ENCODE peak calls at places on chromosomes 4 and X, in four cellular contexts. One of them, this sample, is unnamed. For H3K79me2, the result is how much of the 10 kb centered on the place peaks cover.

GRCh38 chr4:159069922-159070321 is 33.0 kb upstream of the RAPGEF2 start:
- DNase-seq in H1: no peak
- DNase-seq in HepG2: no peak
- DNase-seq in GM12878: no peak
- DNase-seq in this sample: no peak

GRCh38 chr4:145387079-145387478 is 94.6 kb upstream of the SMAD1 start:
- DNase-seq in H1: no peak
- DNase-seq in HepG2: no peak
- DNase-seq in GM12878: no peak
- DNase-seq in this sample: no peak

GRCh38 chr4:175731506-175731905 is 80.6 kb downstream of the GPM6A start:
- DNase-seq in H1: no peak
- DNase-seq in HepG2: no peak
- DNase-seq in GM12878: no peak
- DNase-seq in this sample: no peak

GRCh38 chrX:97700547-97700946 is 816.8 kb downstream of the RPA4 start:
- DNase-seq in H1: no peak
- DNase-seq in HepG2: no peak
- DNase-seq in GM12878: no peak
- DNase-seq in this sample: no peak

GRCh38 chrX:138748480-138748879 is 37.0 kb upstream of the FGF13 start:
- DNase-seq in H1: no peak
- DNase-seq in HepG2: no peak
- DNase-seq in GM12878: no peak
- DNase-seq in this sample: no peak

GRCh38 chrX:139932077-139932900 is 564 bp downstream of the ATP11C start:
- DNase-seq in H1: no peak
- DNase-seq in HepG2: no peak
- DNase-seq in GM12878: no peak
- DNase-seq in this sample: no peak

GRCh38 chrX:87664381-87664780 is 146.8 kb downstream of the KLHL4 start:
- DNase-seq in H1: no peak
- DNase-seq in HepG2: no peak
- DNase-seq in GM12878: no peak
- DNase-seq in this sample: no peak

GRCh38 chr4:80189956-80190671 is 7.2 kb upstream of the PRDM8 start:
- DNase-seq in H1: no peak
- DNase-seq in HepG2: no peak
- DNase-seq in GM12878: no peak
- DNase-seq in this sample: no peak

GRCh38 chrX:130916636-130917422 is 13.8 kb upstream of the ENOX2 start:
- DNase-seq in H1: no peak
- DNase-seq in HepG2: peak
- DNase-seq in GM12878: no peak
- DNase-seq in this sample: peak

GRCh38 chrX:74492720-74493201 is 71.5 kb downstream of the SLC16A2 start:
- DNase-seq in H1: no peak
- DNase-seq in HepG2: no peak
- DNase-seq in GM12878: no peak
- DNase-seq in this sample: no peak

GRCh38 chr4:145719752-145720624 is 40.0 kb downstream of the C4orf51 start:
- DNase-seq in H1: no peak
- DNase-seq in HepG2: no peak
- DNase-seq in GM12878: peak
- DNase-seq in this sample: no peak

GRCh38 chrX:34875204-34875603 is 67.4 kb upstream of the FAM47B start:
- DNase-seq in H1: no peak
- DNase-seq in HepG2: no peak
- DNase-seq in GM12878: no peak
- DNase-seq in this sample: no peak

GRCh38 chr4:8547912-8548730 is 32.1 kb upstream of the GPR78 start:
- DNase-seq in H1: no peak
- DNase-seq in HepG2: no peak
- DNase-seq in GM12878: no peak
- DNase-seq in this sample: no peak

GRCh38 chr4:107035711-107036601 is at the start of gene DKK2:
- DNase-seq in H1: no peak
- DNase-seq in HepG2: no peak
- DNase-seq in GM12878: no peak
- DNase-seq in this sample: no peak

GRCh38 chr4:159376289-159376688 is 273.4 kb downstream of the RAPGEF2 start:
- DNase-seq in H1: no peak
- DNase-seq in HepG2: no peak
- DNase-seq in GM12878: no peak
- DNase-seq in this sample: no peak

GRCh38 chrX:17372052-17372451 is 2.9 kb upstream of the NHS start:
- DNase-seq in H1: no peak
- DNase-seq in HepG2: no peak
- DNase-seq in GM12878: no peak
- DNase-seq in this sample: no peak

GRCh38 chr4:10173754-10174749 is 57.5 kb upstream of the WDR1 start:
- DNase-seq in H1: no peak
- DNase-seq in HepG2: no peak
- DNase-seq in GM12878: no peak
- DNase-seq in this sample: no peak

GRCh38 chr4:150950657-150951056 is 64.4 kb downstream of the LRBA start:
- DNase-seq in H1: no peak
- DNase-seq in HepG2: peak
- DNase-seq in GM12878: no peak
- DNase-seq in this sample: no peak

GRCh38 chr4:1939664-1940509 is 68.7 kb downstream of the NSD2 start:
- DNase-seq in H1: no peak
- DNase-seq in HepG2: peak
- DNase-seq in GM12878: no peak
- DNase-seq in this sample: peak

GRCh38 chrX:43813898-43814297 is 68.4 kb downstream of the MAOB start:
- DNase-seq in H1: no peak
- DNase-seq in HepG2: no peak
- DNase-seq in GM12878: no peak
- DNase-seq in this sample: peak

GRCh38 chr4:138869631-138870030 is 145.9 kb upstream of the NOCT start:
- DNase-seq in H1: no peak
- DNase-seq in HepG2: no peak
- DNase-seq in GM12878: no peak
- DNase-seq in this sample: no peak

GRCh38 chrX:129718701-129719100 is 20.1 kb upstream of the XPNPEP2 start:
- DNase-seq in H1: no peak
- DNase-seq in HepG2: no peak
- DNase-seq in GM12878: no peak
- DNase-seq in this sample: no peak

GRCh38 chr4:3810796-3811485 is 44.8 kb downstream of the ADRA2C start:
- DNase-seq in H1: no peak
- DNase-seq in HepG2: no peak
- DNase-seq in GM12878: no peak
- DNase-seq in this sample: no peak

GRCh38 chrX:2629316-2630168 is 61.6 kb upstream of the CD99 start:
- DNase-seq in H1: no peak
- DNase-seq in HepG2: peak
- DNase-seq in GM12878: no peak
- DNase-seq in this sample: no peak

GRCh38 chr4:176791591-176792347 is 953 bp downstream of the VEGFC start:
- DNase-seq in H1: no peak
- DNase-seq in HepG2: no peak
- DNase-seq in GM12878: no peak
- DNase-seq in this sample: no peak

GRCh38 chr4:101972791-101973190 is 182.3 kb downstream of the BANK1 start:
- DNase-seq in H1: no peak
- DNase-seq in HepG2: no peak
- DNase-seq in GM12878: no peak
- DNase-seq in this sample: no peak

GRCh38 chr4:73067971-73068394 is 1.5 kb downstream of the COX18 start:
- DNase-seq in H1: no peak
- DNase-seq in HepG2: no peak
- DNase-seq in GM12878: no peak
- DNase-seq in this sample: no peak

GRCh38 chr4:4666693-4667642 is 125.1 kb upstream of the STX18 start:
- DNase-seq in H1: no peak
- DNase-seq in HepG2: no peak
- DNase-seq in GM12878: no peak
- DNase-seq in this sample: no peak

GRCh38 chr4:112677519-112678091 is 40.7 kb downstream of the LARP7 start:
- DNase-seq in H1: no peak
- DNase-seq in HepG2: peak
- DNase-seq in GM12878: no peak
- DNase-seq in this sample: no peak

GRCh38 chr4:1520145-1520661 is 114.0 kb upstream of the NKX1-1 start:
- DNase-seq in H1: no peak
- DNase-seq in HepG2: no peak
- DNase-seq in GM12878: no peak
- DNase-seq in this sample: no peak

GRCh38 chrX:39008554-39008953 is 207.3 kb downstream of the MID1IP1 start:
- DNase-seq in H1: no peak
- DNase-seq in HepG2: no peak
- DNase-seq in GM12878: no peak
- DNase-seq in this sample: no peak

GRCh38 chr4:113835005-113835404 is 73.5 kb upstream of the CAMK2D start:
- DNase-seq in H1: no peak
- DNase-seq in HepG2: no peak
- DNase-seq in GM12878: no peak
- DNase-seq in this sample: no peak

GRCh38 chr4:152901205-152901604 is 34.9 kb upstream of the FHDC1 start:
- DNase-seq in H1: no peak
- DNase-seq in HepG2: no peak
- DNase-seq in GM12878: no peak
- DNase-seq in this sample: no peak

GRCh38 chrX:370963-371745 is 15.6 kb downstream of the PPP2R3B start:
- DNase-seq in H1: no peak
- DNase-seq in HepG2: no peak
- DNase-seq in GM12878: no peak
- DNase-seq in this sample: no peak

GRCh38 chrX:368811-369562 is 17.7 kb downstream of the PPP2R3B start:
- DNase-seq in H1: no peak
- DNase-seq in HepG2: no peak
- DNase-seq in GM12878: no peak
- DNase-seq in this sample: no peak

GRCh38 chrX:369563-370101 is 17.1 kb downstream of the PPP2R3B start:
- DNase-seq in H1: no peak
- DNase-seq in HepG2: no peak
- DNase-seq in GM12878: no peak
- DNase-seq in this sample: no peak

GRCh38 chrX:371907-372306 is 14.8 kb downstream of the PPP2R3B start:
- DNase-seq in H1: no peak
- DNase-seq in HepG2: no peak
- DNase-seq in GM12878: no peak
- DNase-seq in this sample: no peak

GRCh38 chrX:370244-370962 is 16.3 kb downstream of the PPP2R3B start:
- DNase-seq in H1: no peak
- DNase-seq in HepG2: no peak
- DNase-seq in GM12878: no peak
- DNase-seq in this sample: no peak
- TF ChIP-seq POLR2A in H1: no peak
- TF ChIP-seq POLR2A in HepG2: no peak
- TF ChIP-seq POLR2A in GM12878: no peak
- TF ChIP-seq POLR2A in this sample: no peak

DNA sequence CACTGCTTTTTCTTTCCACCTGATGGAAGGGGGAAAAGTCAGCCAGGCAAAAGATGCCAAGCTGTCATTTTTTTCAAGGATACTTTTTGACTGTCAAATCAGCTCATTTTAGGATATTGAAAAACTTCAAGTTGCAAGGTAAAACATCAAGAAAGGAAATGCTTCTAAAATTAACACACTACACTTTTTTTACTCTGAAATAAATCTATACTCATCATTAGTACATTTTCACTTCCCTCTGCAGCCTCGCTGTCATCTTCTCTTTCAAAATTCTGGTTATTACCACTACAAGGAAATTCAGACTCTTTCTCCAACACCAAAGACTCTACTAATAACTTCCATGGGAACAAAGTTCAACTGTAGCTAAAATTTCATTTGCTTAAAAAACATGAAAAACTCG is 41.6 kb downstream of the APBB2 start:
- DNase-seq in H1: no peak
- DNase-seq in HepG2: no peak
- DNase-seq in GM12878: no peak
- DNase-seq in this sample: no peak
- H3K79me2 ChIP-seq in H1: under half
- H3K79me2 ChIP-seq in HepG2: under half
- H3K79me2 ChIP-seq in GM12878: under half
- H3K79me2 ChIP-seq in this sample: half or more

DNA sequence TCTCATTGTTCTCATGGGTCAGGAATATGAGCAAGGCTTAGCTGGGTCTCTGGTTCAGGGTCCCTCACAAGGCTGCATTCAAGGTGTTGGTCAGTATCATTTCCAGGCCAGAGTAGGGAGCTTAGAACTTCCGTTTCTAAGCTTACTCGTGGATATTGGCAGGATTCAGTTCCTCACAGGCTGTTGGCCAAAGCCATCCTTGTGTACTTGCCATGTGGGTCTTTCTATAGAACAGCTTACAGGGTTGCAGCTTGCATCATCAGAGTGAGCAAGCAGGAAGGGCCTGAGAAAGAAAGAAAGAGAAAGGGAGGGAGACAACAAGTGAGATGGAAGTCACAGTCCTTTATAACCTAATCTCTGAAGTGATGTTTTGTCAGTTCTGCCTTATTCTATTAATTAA is 5.1 kb upstream of the LIMCH1 start:
- DNase-seq in H1: no peak
- DNase-seq in HepG2: no peak
- DNase-seq in GM12878: no peak
- DNase-seq in this sample: no peak
- TF ChIP-seq POLR2A in H1: no peak
- TF ChIP-seq POLR2A in HepG2: no peak
- TF ChIP-seq POLR2A in GM12878: no peak
- TF ChIP-seq POLR2A in this sample: no peak

GRCh38 chr4:128848461-128848860 is 39.0 kb downstream of the JADE1 start:
- DNase-seq in H1: no peak
- DNase-seq in HepG2: no peak
- DNase-seq in GM12878: no peak
- DNase-seq in this sample: no peak

GRCh38 chr4:128846063-128846462 is 36.6 kb downstream of the JADE1 start:
- DNase-seq in H1: no peak
- DNase-seq in HepG2: no peak
- DNase-seq in GM12878: no peak
- DNase-seq in this sample: no peak

GRCh38 chr4:128841402-128841801 is 31.9 kb downstream of the JADE1 start:
- DNase-seq in H1: no peak
- DNase-seq in HepG2: no peak
- DNase-seq in GM12878: no peak
- DNase-seq in this sample: no peak

GRCh38 chr4:128847074-128847724 is 37.7 kb downstream of the JADE1 start:
- DNase-seq in H1: no peak
- DNase-seq in HepG2: no peak
- DNase-seq in GM12878: no peak
- DNase-seq in this sample: no peak

GRCh38 chr4:128844931-128845330 is 35.4 kb downstream of the JADE1 start:
- DNase-seq in H1: no peak
- DNase-seq in HepG2: peak
- DNase-seq in GM12878: no peak
- DNase-seq in this sample: no peak
- H3K79me2 ChIP-seq in H1: half or more
- H3K79me2 ChIP-seq in HepG2: under half
- H3K79me2 ChIP-seq in GM12878: under half
- H3K79me2 ChIP-seq in this sample: under half

GRCh38 chrX:106356580-106356979 is 188.5 kb downstream of the PWWP3B start:
- DNase-seq in H1: no peak
- DNase-seq in HepG2: no peak
- DNase-seq in GM12878: no peak
- DNase-seq in this sample: no peak
- TF ChIP-seq POLR2A in H1: no peak
- TF ChIP-seq POLR2A in HepG2: no peak
- TF ChIP-seq POLR2A in GM12878: no peak
- TF ChIP-seq POLR2A in this sample: no peak

GRCh38 chr4:41058426-41058825 is 155.9 kb downstream of the APBB2 start:
- DNase-seq in H1: no peak
- DNase-seq in HepG2: no peak
- DNase-seq in GM12878: no peak
- DNase-seq in this sample: no peak
- H3K79me2 ChIP-seq in H1: under half
- H3K79me2 ChIP-seq in HepG2: under half
- H3K79me2 ChIP-seq in GM12878: under half
- H3K79me2 ChIP-seq in this sample: half or more